ENCODE peak calls at places on chromosomes 6 and 20, in seven cellular contexts. D, T, G, P, S, I and A are unnamed samples.

GRCh38 chr6:130604869-130605401 is 222.3 kb upstream of the SMLR1 start:
- DNase-seq in D (no peak), T (no peak), G (peak), P (no peak), S (no peak), I (no peak), A (no peak)

GRCh38 chr6:27684264-27685211 is 211.6 kb upstream of the ZNF184 start:
- DNase-seq in D (peak), T (peak), G (peak), P (peak), S (peak), I (peak), A (no peak)

GRCh38 chr6:160363016-160363996 is 15.1 kb downstream of the SLC22A3 start:
- DNase-seq in D (no peak), T (no peak), G (no peak), P (no peak), S (no peak), I (no peak), A (no peak)

GRCh38 chr6:162377735-162378134 is 349.8 kb downstream of the PRKN start:
- DNase-seq in D (no peak), T (no peak), G (no peak), P (no peak), S (no peak), I (no peak), A (no peak)

GRCh38 chr20:36620917-36621316 is 15.3 kb downstream of the RAB5IF start:
- DNase-seq in D (no peak), T (no peak), G (no peak), P (no peak), S (no peak), I (no peak), A (no peak)

GRCh38 chr6:47789553-47789952 is 7.7 kb downstream of the OPN5 start:
- DNase-seq in D (no peak), T (no peak), G (peak), P (no peak), S (peak), I (no peak), A (no peak)

GRCh38 chr6:70956451-70957283 is at the start of gene B3GAT2:
- DNase-seq in D (no peak), T (peak), G (peak), P (peak), S (peak), I (peak), A (peak)

GRCh38 chr6:68040780-68041179 is 594.3 kb upstream of the ADGRB3 start:
- DNase-seq in D (no peak), T (no peak), G (no peak), P (no peak), S (no peak), I (no peak), A (no peak)

GRCh38 chr6:107061125-107062020 is 33.4 kb downstream of the MTRES1 start:
- DNase-seq in D (no peak), T (peak), G (peak), P (no peak), S (peak), I (peak), A (no peak)

GRCh38 chr6:54286141-54286540 is 22.1 kb upstream of the TINAG start:
- DNase-seq in D (no peak), T (no peak), G (peak), P (no peak), S (no peak), I (no peak), A (no peak)

GRCh38 chr6:106702046-106702445 is 72.7 kb downstream of the QRSL1 start:
- DNase-seq in D (no peak), T (no peak), G (no peak), P (peak), S (no peak), I (no peak), A (no peak)

GRCh38 chr6:151784441-151785214 is 22.9 kb upstream of the ESR1 start:
- DNase-seq in D (no peak), T (no peak), G (peak), P (no peak), S (no peak), I (no peak), A (no peak)

GRCh38 chr6:168150551-168151444 is 71.8 kb upstream of the FRMD1 start:
- DNase-seq in D (no peak), T (peak), G (no peak), P (no peak), S (peak), I (peak), A (peak)

GRCh38 chr6:168274046-168274952 is 45.3 kb downstream of the DACT2 start:
- DNase-seq in D (peak), T (no peak), G (no peak), P (no peak), S (no peak), I (no peak), A (no peak)

GRCh38 chr6:151900897-151901485 is 93.5 kb downstream of the ESR1 start:
- DNase-seq in D (no peak), T (no peak), G (peak), P (no peak), S (no peak), I (no peak), A (no peak)

GRCh38 chr6:126002755-126003390 is 16.5 kb downstream of the TRMT11 start:
- DNase-seq in D (no peak), T (no peak), G (no peak), P (no peak), S (no peak), I (no peak), A (no peak)

GRCh38 chr6:19024737-19025136 is 637.6 kb downstream of the RNF144B start:
- DNase-seq in D (peak), T (peak), G (peak), P (no peak), S (peak), I (peak), A (peak)

GRCh38 chr6:20978176-20978614 is 443.9 kb downstream of the CDKAL1 start:
- DNase-seq in D (no peak), T (no peak), G (no peak), P (peak), S (no peak), I (peak), A (no peak)

GRCh38 chr6:105550961-105551625 is 148.2 kb upstream of the PREP start:
- DNase-seq in D (no peak), T (no peak), G (no peak), P (no peak), S (no peak), I (no peak), A (no peak)

GRCh38 chr6:25012657-25013056 is 76.9 kb upstream of the RIPOR2 start:
- DNase-seq in D (no peak), T (no peak), G (peak), P (no peak), S (no peak), I (no peak), A (no peak)

GRCh38 chr20:40741507-40742106 is 52.6 kb upstream of the MAFB start:
- DNase-seq in D (peak), T (peak), G (peak), P (no peak), S (peak), I (no peak), A (peak)

GRCh38 chr6:131367206-131367873 is 205.7 kb upstream of the ARG1 start:
- DNase-seq in D (no peak), T (no peak), G (no peak), P (no peak), S (no peak), I (no peak), A (no peak)

GRCh38 chr20:57450419-57450818 is 59.2 kb downstream of the RBM38 start:
- DNase-seq in D (no peak), T (no peak), G (no peak), P (peak), S (no peak), I (no peak), A (no peak)

GRCh38 chr6:19668710-19669109 is 168.5 kb upstream of the ID4 start:
- DNase-seq in D (no peak), T (no peak), G (no peak), P (no peak), S (no peak), I (no peak), A (no peak)

DNA sequence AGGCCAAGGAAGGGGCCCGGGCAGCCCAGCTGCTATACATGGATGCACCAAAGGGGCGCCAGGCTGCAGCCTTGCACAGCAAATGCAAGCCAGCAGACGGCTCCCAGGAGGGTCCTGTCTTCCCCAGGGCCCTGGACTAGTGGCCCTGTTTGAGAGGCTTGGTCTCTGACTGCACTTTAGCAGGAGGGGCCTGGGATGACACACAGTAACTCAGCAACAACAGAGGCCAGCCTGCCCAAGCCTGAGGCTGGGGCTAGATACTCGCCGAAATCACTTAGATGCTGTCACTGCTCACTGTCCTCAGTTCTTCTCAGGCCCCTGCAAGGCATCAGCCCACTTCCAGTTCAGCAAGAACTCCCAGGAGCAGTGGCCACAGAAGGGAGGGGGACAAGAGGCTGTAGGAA is 73.5 kb downstream of the TRAM2 start:
- DNase-seq in D (no peak), T (peak), G (peak), P (no peak), S (peak), I (no peak), A (no peak)
- TF ChIP-seq CTCF in D (peak), T (no peak), G (peak), P (no peak), S (peak), I (no peak), A (peak)

DNA sequence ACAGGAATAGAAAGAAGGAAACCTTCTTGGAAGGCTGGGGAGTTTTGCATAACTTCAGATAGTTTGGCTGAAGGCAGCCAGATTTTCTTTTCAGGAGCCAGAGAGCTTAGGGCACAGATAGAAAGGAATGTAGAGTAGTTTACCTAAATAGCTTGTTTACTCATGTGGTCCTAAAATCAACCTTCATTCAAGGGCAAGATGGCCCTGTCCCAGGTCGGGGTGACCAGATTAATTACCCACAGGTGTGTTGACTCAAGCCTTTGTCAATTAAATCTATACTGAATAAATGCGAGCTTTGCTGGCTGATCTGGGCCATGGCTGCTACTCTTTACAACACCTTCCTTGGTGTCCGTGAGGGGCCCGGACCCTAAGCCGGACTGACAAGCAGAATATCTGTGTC is 792.0 kb upstream of the MAN1A1 start:
- DNase-seq in D (no peak), T (no peak), G (no peak), P (no peak), S (peak), I (no peak), A (no peak)
- TF ChIP-seq CTCF in D (no peak), T (no peak), G (no peak), P (no peak), S (no peak), I (no peak), A (no peak)

DNA sequence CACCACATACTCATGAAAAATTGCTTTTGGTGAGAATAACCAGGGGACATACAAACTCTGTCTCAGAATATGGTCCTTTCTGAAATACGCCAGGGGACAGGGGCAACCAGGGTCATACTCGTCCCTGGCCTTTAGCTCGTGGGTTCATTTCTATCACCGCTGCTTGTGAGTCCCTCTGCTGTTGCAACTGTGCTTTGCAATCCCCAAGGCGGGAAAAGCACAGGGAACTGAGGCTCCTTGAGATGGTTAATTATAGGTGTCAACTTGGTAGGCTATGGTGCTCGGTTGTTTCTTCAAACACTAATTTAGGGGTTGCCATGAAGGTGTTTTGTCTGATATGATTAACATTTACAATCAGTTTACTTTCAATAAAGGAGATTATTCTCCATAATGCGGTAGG is 51.6 kb downstream of the RFPL4B start:
- DNase-seq in D (no peak), T (no peak), G (no peak), P (no peak), S (no peak), I (no peak), A (no peak)
- TF ChIP-seq CTCF in D (no peak), T (no peak), G (no peak), P (no peak), S (peak), I (no peak), A (no peak)

DNA sequence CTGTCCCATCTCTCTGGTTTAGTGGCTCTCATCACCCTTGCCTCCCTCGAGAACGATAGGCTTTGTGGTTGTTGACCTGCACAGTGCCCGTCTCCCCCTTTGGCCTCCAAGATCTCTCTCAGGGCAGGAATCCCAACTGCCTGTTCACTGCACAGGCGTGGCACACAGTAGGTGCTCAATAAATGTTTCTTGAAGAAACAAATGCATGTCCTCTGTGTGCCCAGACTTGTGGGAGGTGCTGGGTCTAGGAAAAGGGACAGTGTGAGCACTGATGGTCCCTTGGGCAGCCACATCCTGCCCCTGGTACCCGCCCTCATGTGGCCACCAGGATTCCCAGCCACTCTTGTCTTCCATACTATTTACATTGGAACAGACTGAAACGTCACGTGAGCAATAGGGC is 2.6 kb upstream of the BPIFB6 start:
- DNase-seq in D (no peak), T (no peak), G (no peak), P (no peak), S (no peak), I (no peak), A (no peak)
- TF ChIP-seq CTCF in D (no peak), T (no peak), G (no peak), P (no peak), S (no peak), I (no peak), A (no peak)

DNA sequence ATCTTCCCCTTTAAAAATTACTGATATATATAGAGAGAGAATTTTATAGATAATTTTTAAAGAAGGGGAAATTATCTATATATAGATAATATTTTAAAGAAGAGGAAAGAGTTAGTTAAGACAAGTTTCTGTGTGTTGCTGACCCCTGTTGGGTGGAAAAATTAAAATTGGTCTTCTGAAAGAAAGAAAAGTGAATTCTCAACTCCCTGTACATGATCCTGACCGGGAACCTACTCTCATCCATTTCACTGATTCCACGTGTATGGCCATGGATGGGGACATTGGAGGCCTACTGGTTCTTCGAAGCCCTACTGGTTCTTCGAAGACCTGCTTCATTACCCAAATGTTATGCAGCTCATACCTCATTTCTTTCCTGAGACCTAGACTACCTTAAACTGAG is 53.0 kb upstream of the TCF21 start:
- DNase-seq in D (no peak), T (no peak), G (no peak), P (no peak), S (no peak), I (no peak), A (no peak)
- TF ChIP-seq CTCF in D (no peak), T (peak), G (no peak), P (no peak), S (no peak), I (no peak), A (no peak)

DNA sequence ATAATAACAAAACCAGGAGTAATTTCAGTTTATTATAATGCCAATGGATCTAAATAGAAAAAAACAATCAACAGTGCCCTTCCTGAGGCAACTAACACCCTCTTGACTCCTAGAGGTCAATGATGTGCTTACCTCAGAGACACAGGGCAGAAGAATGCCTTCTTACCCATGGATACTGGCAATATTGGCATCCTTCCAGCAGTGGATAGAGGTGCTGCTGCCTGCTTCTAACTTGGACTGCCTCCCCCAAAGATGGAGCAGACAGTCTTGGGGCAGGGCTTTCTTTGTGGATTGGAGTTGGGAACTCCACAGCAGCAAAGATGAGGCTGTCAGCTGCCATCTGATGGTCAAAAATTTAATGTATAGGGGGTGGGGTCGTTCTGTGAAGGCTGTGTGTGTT is 78.7 kb downstream of the AK9 start:
- DNase-seq in D (no peak), T (peak), G (no peak), P (no peak), S (no peak), I (no peak), A (no peak)
- TF ChIP-seq CTCF in D (no peak), T (no peak), G (no peak), P (no peak), S (no peak), I (no peak), A (no peak)